ENCODE peak calls at places on chromosomes 13 and 19, in four cellular contexts. I, Q, D and C are unnamed samples.

GRCh38 chr13:73720216-73720840 is 413.9 kb downstream of the KLF12 start:
- DNase-seq in Q (no peak), D (no peak), I (no peak), C (no peak)

GRCh38 chr13:98998831-98999634 is 21.2 kb upstream of the DOCK9 start:
- DNase-seq in I (no peak), D (no peak), Q (no peak), C (no peak)

GRCh38 chr19:13981467-13981866 is 24.7 kb downstream of the RFX1 start:
- DNase-seq in I (no peak), Q (no peak), D (no peak), C (no peak)

GRCh38 chr13:42946927-42947326 is 45.1 kb downstream of the EPSTI1 start:
- DNase-seq in I (no peak), Q (no peak), D (no peak), C (no peak)

GRCh38 chr13:52454459-52454824 is 836 bp upstream of the CKAP2 start:
- DNase-seq in Q (peak; percentile 34), I (no peak), D (no peak), C (no peak)

GRCh38 chr13:32676242-32676641 is 90.0 kb downstream of the PDS5B start:
- DNase-seq in D (no peak), I (no peak), Q (no peak), C (no peak)

GRCh38 chr19:48868196-48868886 is at the start of gene PLEKHA4:
- DNase-seq in Q (peak; percentile 63), I (peak; percentile 57), D (peak; percentile 66), C (no peak)

GRCh38 chr19:42424712-42425131 is 2.5 kb downstream of the LIPE start:
- DNase-seq in Q (peak; percentile 25), D (no peak), I (no peak), C (no peak)

GRCh38 chr13:21657538-21657937 is 13.3 kb upstream of the FGF9 start:
- DNase-seq in Q (no peak), I (no peak), D (no peak), C (no peak)

GRCh38 chr19:19034204-19034624 is 811 bp downstream of the ARMC6 start:
- DNase-seq in Q (peak; percentile 79), I (no peak), D (no peak), C (peak; percentile 77)

GRCh38 chr19:10510301-10510802 is 6.9 kb downstream of the S1PR5 start:
- DNase-seq in Q (peak; percentile 81), I (no peak), D (no peak), C (no peak)

GRCh38 chr19:46745521-46746280 is at the start of gene FKRP:
- DNase-seq in I (no peak), D (no peak), Q (peak; percentile 86), C (no peak)

GRCh38 chr13:24985102-24985501 is 110.8 kb upstream of the PABPC3 start:
- DNase-seq in Q (no peak), I (no peak), D (no peak), C (no peak)

GRCh38 chr19:40613669-40614594 is 12.8 kb downstream of the LTBP4 start:
- DNase-seq in I (peak; percentile 83), Q (no peak), D (peak; percentile 84), C (peak; percentile 94)

GRCh38 chr19:28727133-28727834 is 485.7 kb downstream of the UQCRFS1 start:
- DNase-seq in D (no peak), I (no peak), Q (peak; percentile 65), C (peak; percentile 27)

GRCh38 chr13:66795636-66796035 is 434.5 kb downstream of the PCDH9 start:
- DNase-seq in Q (no peak), I (no peak), D (no peak), C (no peak)

GRCh38 chr13:79398915-79399314 is 7.1 kb downstream of the RBM26 start:
- DNase-seq in I (no peak), Q (no peak), D (no peak), C (no peak)

GRCh38 chr13:48746816-48747215 is 93.1 kb downstream of the CYSLTR2 start:
- DNase-seq in Q (no peak), I (no peak), D (no peak), C (no peak)

GRCh38 chr13:57787058-57787791 is 155.7 kb downstream of the PCDH17 start:
- DNase-seq in I (no peak), Q (no peak), D (no peak), C (peak; percentile 31)
- TF ChIP-seq CTCF in I (no peak), Q (no peak), D (no peak), C (no peak)

GRCh38 chr19:33212773-33213172 is 12.9 kb downstream of the SLC7A10 start:
- DNase-seq in D (no peak), I (no peak), Q (peak; percentile 25), C (no peak)

GRCh38 chr19:33216198-33216830 is 9.3 kb downstream of the SLC7A10 start:
- DNase-seq in D (no peak), Q (no peak), I (no peak), C (no peak)

GRCh38 chr19:33212024-33212772 is 13.5 kb downstream of the SLC7A10 start:
- DNase-seq in D (no peak), I (no peak), Q (peak; percentile 29), C (no peak)

GRCh38 chr19:33215438-33216197 is 10.0 kb downstream of the SLC7A10 start:
- DNase-seq in Q (peak; percentile 20), I (no peak), D (no peak), C (no peak)

DNA sequence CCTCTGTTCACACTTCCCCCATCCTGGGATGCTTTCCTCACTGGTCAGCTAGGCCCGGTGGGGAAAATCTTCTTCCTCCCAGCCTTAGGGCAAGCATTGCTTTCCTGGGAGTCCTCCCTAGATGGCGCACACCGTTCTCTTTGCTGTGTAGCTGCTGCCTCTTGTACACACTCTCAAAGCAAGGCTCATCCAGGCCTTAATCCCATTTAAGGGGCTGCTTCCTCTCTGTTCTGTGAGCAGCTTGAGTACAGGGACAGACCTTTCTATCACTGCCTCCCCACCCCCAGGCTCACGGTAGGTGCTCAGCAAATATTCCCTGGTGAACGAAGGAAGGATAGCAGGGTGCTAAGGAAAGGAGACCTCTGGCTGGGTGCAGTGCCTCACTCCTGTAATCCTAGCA is 11.0 kb downstream of the SLC7A10 start:
- DNase-seq in D (no peak), I (no peak), Q (peak; percentile 65), C (peak; percentile 72)
- TF ChIP-seq CTCF in D (no peak), I (no peak), Q (peak; percentile 27), C (peak; percentile 40)

GRCh38 chr19:58572818-58573657 is at the start of gene MZF1:
- DNase-seq in I (peak; percentile 99), D (peak; percentile 100), Q (peak; percentile 94), C (no peak)
- TF ChIP-seq CTCF in I (peak; percentile 68), D (peak; percentile 33), Q (no peak), C (no peak)

GRCh38 chr13:27425918-27426630 is 1.7 kb downstream of the GTF3A start:
- DNase-seq in Q (peak; percentile 42), I (peak; percentile 53), D (peak; percentile 63), C (no peak)
- TF ChIP-seq CTCF in Q (peak; percentile 56), I (peak; percentile 51), D (peak; percentile 5), C (peak; percentile 41)

GRCh38 chr13:114143806-114144605 is 11.6 kb upstream of the RASA3 start:
- DNase-seq in I (no peak), Q (peak; percentile 61), D (no peak), C (no peak)
- TF ChIP-seq CTCF in I (no peak), Q (peak; percentile 23), D (no peak), C (no peak)